ENCODE peak calls at places on chromosome 21, in nine cellular contexts. One of them, this sample, is unnamed.

GRCh38 chr21:41545500-41546359 is 37.8 kb upstream of the TMPRSS2 start:
- DNase-seq in GM23338: no peak
- DNase-seq in activated T-cell treated with anti-CD3 and anti-CD28 coated beads, Interleukin-2, amount 50 U/mL, for 72 hours: no peak
- DNase-seq in globus pallidus: no peak
- DNase-seq in skeletal muscle cell: no peak
- DNase-seq in anterior cingulate cortex: no peak
- DNase-seq in D341Med: no peak
- DNase-seq in AG08395: no peak
- DNase-seq in left ventricle myocardium superior: no peak
- DNase-seq in this sample: no peak

GRCh38 chr21:34510148-34511142 is 1.6 kb downstream of the KCNE1 start:
- DNase-seq in globus pallidus: peak
- DNase-seq in D341Med: peak
- DNase-seq in skeletal muscle cell: peak
- DNase-seq in anterior cingulate cortex: peak
- DNase-seq in GM23338: peak
- DNase-seq in activated T-cell treated with anti-CD3 and anti-CD28 coated beads, Interleukin-2, amount 50 U/mL, for 72 hours: peak
- DNase-seq in left ventricle myocardium superior: peak
- DNase-seq in AG08395: peak
- DNase-seq in this sample: peak

GRCh38 chr21:29376556-29376955 is 77.8 kb downstream of the BACH1 start:
- DNase-seq in GM23338: peak
- DNase-seq in activated T-cell treated with anti-CD3 and anti-CD28 coated beads, Interleukin-2, amount 50 U/mL, for 72 hours: peak
- DNase-seq in anterior cingulate cortex: no peak
- DNase-seq in globus pallidus: peak
- DNase-seq in D341Med: peak
- DNase-seq in skeletal muscle cell: no peak
- DNase-seq in left ventricle myocardium superior: peak
- DNase-seq in AG08395: peak
- DNase-seq in this sample: peak

GRCh38 chr21:32334980-32335471 is 36.4 kb downstream of the MRAP start:
- DNase-seq in D341Med: peak
- DNase-seq in anterior cingulate cortex: peak
- DNase-seq in globus pallidus: peak
- DNase-seq in AG08395: peak
- DNase-seq in skeletal muscle cell: no peak
- DNase-seq in activated T-cell treated with anti-CD3 and anti-CD28 coated beads, Interleukin-2, amount 50 U/mL, for 72 hours: no peak
- DNase-seq in GM23338: no peak
- DNase-seq in left ventricle myocardium superior: no peak
- DNase-seq in this sample: no peak

GRCh38 chr21:34817821-34818662 is 149.2 kb downstream of the CLIC6 start:
- DNase-seq in skeletal muscle cell: no peak
- DNase-seq in anterior cingulate cortex: no peak
- DNase-seq in left ventricle myocardium superior: no peak
- DNase-seq in activated T-cell treated with anti-CD3 and anti-CD28 coated beads, Interleukin-2, amount 50 U/mL, for 72 hours: no peak
- DNase-seq in GM23338: no peak
- DNase-seq in globus pallidus: no peak
- DNase-seq in AG08395: no peak
- DNase-seq in D341Med: no peak
- DNase-seq in this sample: no peak

GRCh38 chr21:15080504-15080903 is 15.7 kb upstream of the NRIP1 start:
- DNase-seq in anterior cingulate cortex: no peak
- DNase-seq in D341Med: peak
- DNase-seq in globus pallidus: no peak
- DNase-seq in AG08395: no peak
- DNase-seq in GM23338: no peak
- DNase-seq in activated T-cell treated with anti-CD3 and anti-CD28 coated beads, Interleukin-2, amount 50 U/mL, for 72 hours: no peak
- DNase-seq in skeletal muscle cell: no peak
- DNase-seq in left ventricle myocardium superior: no peak
- DNase-seq in this sample: no peak

GRCh38 chr21:33109574-33110339 is 39.8 kb downstream of the OLIG1 start:
- DNase-seq in D341Med: peak
- DNase-seq in anterior cingulate cortex: peak
- DNase-seq in AG08395: no peak
- DNase-seq in skeletal muscle cell: no peak
- DNase-seq in activated T-cell treated with anti-CD3 and anti-CD28 coated beads, Interleukin-2, amount 50 U/mL, for 72 hours: peak
- DNase-seq in left ventricle myocardium superior: no peak
- DNase-seq in globus pallidus: peak
- DNase-seq in GM23338: peak
- DNase-seq in this sample: peak

GRCh38 chr21:26840206-26840605 is 5.0 kb downstream of the ADAMTS1 start:
- DNase-seq in AG08395: no peak
- DNase-seq in skeletal muscle cell: no peak
- DNase-seq in D341Med: no peak
- DNase-seq in anterior cingulate cortex: no peak
- DNase-seq in activated T-cell treated with anti-CD3 and anti-CD28 coated beads, Interleukin-2, amount 50 U/mL, for 72 hours: peak
- DNase-seq in GM23338: no peak
- DNase-seq in left ventricle myocardium superior: peak
- DNase-seq in globus pallidus: no peak
- DNase-seq in this sample: no peak

GRCh38 chr21:44960141-44961092 is 20.6 kb downstream of the SLX9 start:
- DNase-seq in activated T-cell treated with anti-CD3 and anti-CD28 coated beads, Interleukin-2, amount 50 U/mL, for 72 hours: no peak
- DNase-seq in left ventricle myocardium superior: peak
- DNase-seq in globus pallidus: no peak
- DNase-seq in skeletal muscle cell: no peak
- DNase-seq in D341Med: no peak
- DNase-seq in GM23338: no peak
- DNase-seq in anterior cingulate cortex: no peak
- DNase-seq in AG08395: no peak
- DNase-seq in this sample: no peak

GRCh38 chr21:36747114-36747814 is 48.3 kb downstream of the SIM2 start:
- DNase-seq in left ventricle myocardium superior: no peak
- DNase-seq in AG08395: no peak
- DNase-seq in activated T-cell treated with anti-CD3 and anti-CD28 coated beads, Interleukin-2, amount 50 U/mL, for 72 hours: peak
- DNase-seq in globus pallidus: no peak
- DNase-seq in anterior cingulate cortex: no peak
- DNase-seq in D341Med: no peak
- DNase-seq in skeletal muscle cell: no peak
- DNase-seq in GM23338: peak
- DNase-seq in this sample: peak

GRCh38 chr21:36700961-36701911 is 2.3 kb downstream of the SIM2 start:
- DNase-seq in activated T-cell treated with anti-CD3 and anti-CD28 coated beads, Interleukin-2, amount 50 U/mL, for 72 hours: peak
- DNase-seq in D341Med: no peak
- DNase-seq in GM23338: peak
- DNase-seq in skeletal muscle cell: no peak
- DNase-seq in AG08395: no peak
- DNase-seq in globus pallidus: no peak
- DNase-seq in anterior cingulate cortex: no peak
- DNase-seq in left ventricle myocardium superior: no peak
- DNase-seq in this sample: no peak

GRCh38 chr21:34792504-34793089 is 123.8 kb downstream of the CLIC6 start:
- DNase-seq in anterior cingulate cortex: no peak
- DNase-seq in GM23338: no peak
- DNase-seq in left ventricle myocardium superior: no peak
- DNase-seq in activated T-cell treated with anti-CD3 and anti-CD28 coated beads, Interleukin-2, amount 50 U/mL, for 72 hours: no peak
- DNase-seq in skeletal muscle cell: no peak
- DNase-seq in globus pallidus: no peak
- DNase-seq in AG08395: no peak
- DNase-seq in D341Med: no peak
- DNase-seq in this sample: no peak

GRCh38 chr21:16211339-16212303 is 481.8 kb downstream of the USP25 start:
- DNase-seq in GM23338: no peak
- DNase-seq in activated T-cell treated with anti-CD3 and anti-CD28 coated beads, Interleukin-2, amount 50 U/mL, for 72 hours: no peak
- DNase-seq in skeletal muscle cell: no peak
- DNase-seq in left ventricle myocardium superior: no peak
- DNase-seq in globus pallidus: peak
- DNase-seq in AG08395: no peak
- DNase-seq in anterior cingulate cortex: no peak
- DNase-seq in D341Med: no peak
- DNase-seq in this sample: no peak

GRCh38 chr21:43816611-43817071 is 27.3 kb downstream of the RRP1 start:
- DNase-seq in globus pallidus: no peak
- DNase-seq in left ventricle myocardium superior: peak
- DNase-seq in anterior cingulate cortex: no peak
- DNase-seq in AG08395: no peak
- DNase-seq in skeletal muscle cell: no peak
- DNase-seq in GM23338: peak
- DNase-seq in activated T-cell treated with anti-CD3 and anti-CD28 coated beads, Interleukin-2, amount 50 U/mL, for 72 hours: no peak
- DNase-seq in D341Med: no peak
- DNase-seq in this sample: no peak

GRCh38 chr21:36509966-36510742 is 30.2 kb upstream of the CLDN14 start:
- DNase-seq in left ventricle myocardium superior: no peak
- DNase-seq in GM23338: no peak
- DNase-seq in activated T-cell treated with anti-CD3 and anti-CD28 coated beads, Interleukin-2, amount 50 U/mL, for 72 hours: no peak
- DNase-seq in anterior cingulate cortex: no peak
- DNase-seq in skeletal muscle cell: no peak
- DNase-seq in AG08395: no peak
- DNase-seq in D341Med: no peak
- DNase-seq in globus pallidus: no peak
- DNase-seq in this sample: no peak

GRCh38 chr21:37060296-37060695 is 12.6 kb downstream of the PIGP start:
- DNase-seq in skeletal muscle cell: peak
- DNase-seq in activated T-cell treated with anti-CD3 and anti-CD28 coated beads, Interleukin-2, amount 50 U/mL, for 72 hours: peak
- DNase-seq in GM23338: peak
- DNase-seq in D341Med: peak
- DNase-seq in left ventricle myocardium superior: peak
- DNase-seq in anterior cingulate cortex: peak
- DNase-seq in globus pallidus: peak
- DNase-seq in AG08395: peak
- DNase-seq in this sample: peak

GRCh38 chr21:29077651-29078090 is 4.2 kb upstream of the CCT8 start:
- DNase-seq in D341Med: no peak
- DNase-seq in anterior cingulate cortex: no peak
- DNase-seq in activated T-cell treated with anti-CD3 and anti-CD28 coated beads, Interleukin-2, amount 50 U/mL, for 72 hours: peak
- DNase-seq in globus pallidus: no peak
- DNase-seq in AG08395: peak
- DNase-seq in left ventricle myocardium superior: no peak
- DNase-seq in GM23338: peak
- DNase-seq in skeletal muscle cell: no peak
- DNase-seq in this sample: no peak

GRCh38 chr21:19621837-19622496 is 1218.4 kb upstream of the TMPRSS15 start:
- DNase-seq in AG08395: no peak
- DNase-seq in anterior cingulate cortex: no peak
- DNase-seq in left ventricle myocardium superior: no peak
- DNase-seq in globus pallidus: no peak
- DNase-seq in D341Med: no peak
- DNase-seq in GM23338: no peak
- DNase-seq in skeletal muscle cell: no peak
- DNase-seq in activated T-cell treated with anti-CD3 and anti-CD28 coated beads, Interleukin-2, amount 50 U/mL, for 72 hours: no peak
- DNase-seq in this sample: no peak

GRCh38 chr21:29342394-29342957 is 43.8 kb downstream of the BACH1 start:
- DNase-seq in GM23338: no peak
- DNase-seq in skeletal muscle cell: peak
- DNase-seq in activated T-cell treated with anti-CD3 and anti-CD28 coated beads, Interleukin-2, amount 50 U/mL, for 72 hours: peak
- DNase-seq in globus pallidus: no peak
- DNase-seq in AG08395: peak
- DNase-seq in left ventricle myocardium superior: peak
- DNase-seq in anterior cingulate cortex: no peak
- DNase-seq in D341Med: no peak
- DNase-seq in this sample: no peak

GRCh38 chr21:46116189-46116845 is 18.4 kb downstream of the COL6A2 start:
- DNase-seq in activated T-cell treated with anti-CD3 and anti-CD28 coated beads, Interleukin-2, amount 50 U/mL, for 72 hours: no peak
- DNase-seq in GM23338: no peak
- DNase-seq in left ventricle myocardium superior: peak
- DNase-seq in D341Med: peak
- DNase-seq in anterior cingulate cortex: no peak
- DNase-seq in globus pallidus: no peak
- DNase-seq in skeletal muscle cell: no peak
- DNase-seq in AG08395: no peak
- DNase-seq in this sample: no peak

GRCh38 chr21:45507888-45508508 is 34.2 kb downstream of the SLC19A1 start:
- DNase-seq in D341Med: no peak
- DNase-seq in GM23338: no peak
- DNase-seq in activated T-cell treated with anti-CD3 and anti-CD28 coated beads, Interleukin-2, amount 50 U/mL, for 72 hours: no peak
- DNase-seq in AG08395: no peak
- DNase-seq in globus pallidus: no peak
- DNase-seq in left ventricle myocardium superior: peak
- DNase-seq in skeletal muscle cell: no peak
- DNase-seq in anterior cingulate cortex: no peak
- DNase-seq in this sample: no peak

This sample was measured in NB4.